ENCODE peak calls at places on chromosomes 16 and 17, in seven cellular contexts. N is SHP77, A is COR-L47, P is H54, E is lower lobe of right lung, Y is brain microvascular endothelial cell, I is iris pigment epithelial cell. O is an unnamed sample.

GRCh38 chr16:86925067-86925791 is 346.9 kb downstream of the FOXL1 start:
- DNase-seq in N (no peak), A (no peak), P (peak), E (no peak), Y (peak), I (peak), O (no peak)

GRCh38 chr17:52756739-52757138 is 598.2 kb upstream of the CA10 start:
- DNase-seq in N (no peak), A (no peak), P (no peak), E (no peak), Y (no peak), I (no peak), O (no peak)

GRCh38 chr17:40722146-40722720 is 18.7 kb upstream of the KRT24 start:
- DNase-seq in N (no peak), A (no peak), P (no peak), E (no peak), Y (no peak), I (no peak), O (no peak)

GRCh38 chr17:68381076-68381900 is 76.0 kb downstream of the WIPI1 start:
- DNase-seq in N (no peak), A (no peak), P (no peak), E (peak), Y (peak), I (peak), O (no peak)

GRCh38 chr16:5884339-5884738 is 786.7 kb upstream of the EEF2KMT start:
- DNase-seq in N (no peak), A (no peak), P (no peak), E (no peak), Y (no peak), I (no peak), O (no peak)

GRCh38 chr16:2236362-2237075 is at the start of gene DNASE1L2:
- DNase-seq in N (no peak), A (no peak), P (no peak), E (no peak), Y (no peak), I (peak), O (peak)

GRCh38 chr17:44601574-44602372 is 44.5 kb downstream of the FZD2 start:
- DNase-seq in N (no peak), A (no peak), P (no peak), E (peak), Y (no peak), I (no peak), O (no peak)

GRCh38 chr17:9982159-9982558 is 77.1 kb upstream of the RCVRN start:
- DNase-seq in N (no peak), A (no peak), P (peak), E (no peak), Y (no peak), I (no peak), O (no peak)

GRCh38 chr17:2853722-2854580 is 57.7 kb downstream of the RAP1GAP2 start:
- DNase-seq in N (peak), A (no peak), P (peak), E (peak), Y (no peak), I (no peak), O (peak)

GRCh38 chr16:80899804-80900592 is 95.6 kb upstream of the CDYL2 start:
- DNase-seq in N (peak), A (no peak), P (peak), E (peak), Y (peak), I (peak), O (no peak)

GRCh38 chr16:68377667-68378420 is 67.0 kb downstream of the PRMT7 start:
- DNase-seq in N (no peak), A (no peak), P (no peak), E (peak), Y (no peak), I (peak), O (no peak)

GRCh38 chr16:56203052-56203451 is 11.8 kb downstream of the GNAO1 start:
- DNase-seq in N (peak), A (no peak), P (peak), E (no peak), Y (peak), I (peak), O (no peak)

GRCh38 chr16:73051903-73052302 is 4.0 kb upstream of the ZFHX3 start:
- DNase-seq in N (no peak), A (no peak), P (no peak), E (no peak), Y (no peak), I (no peak), O (no peak)

O was measured in spleen.